ENCODE peak calls at places on chromosomes 5 and 9, in seven cellular contexts. M is activated CD4-positive, CD25-positive, alpha-beta regulatory T cell; B is amniotic stem cell; W is uterus; I is activated T-helper 2 cell treated with anti-CD3 and anti-CD28 coated beads, Interferon-gamma antibody, Interleukin-2, Interleukin-4, amounts not matched to agents 10 μg/mL and 5 μg/mL and 100 μg/mL, durations not matched to agents 14 hours and 24 hours and 36 hours; D is activated effector memory CD4-positive, alpha-beta T cell treated with Interleukin-2 at 50 U/mL for 16 hours; F is cardiac muscle cell. V is an unnamed sample.
A peak's percentile ranks its signal among the peaks of the same experiment; 100 is the strongest.

GRCh38 chr9:19440823-19441580 is 32.2 kb downstream of the ACER2 start:
- DNase-seq in M (no peak), W (no peak), I (no peak), D (no peak), F (no peak), B (no peak), V (no peak)

GRCh38 chr5:109929371-109929770 is 239.6 kb downstream of the MAN2A1 start:
- DNase-seq in B (no peak), F (no peak), I (no peak), D (no peak), W (no peak), M (no peak), V (no peak)

GRCh38 chr5:122153774-122154173 is 24.4 kb downstream of the ZNF474 start:
- DNase-seq in I (no peak), W (no peak), B (no peak), D (no peak), M (no peak), F (no peak), V (peak; percentile 2)

GRCh38 chr9:126586236-126586635 is 27.5 kb upstream of the LMX1B start:
- DNase-seq in W (no peak), M (no peak), I (no peak), B (no peak), D (no peak), F (no peak), V (no peak)

GRCh38 chr5:56340196-56340980 is 107.3 kb upstream of the ANKRD55 start:
- DNase-seq in M (no peak), W (no peak), I (no peak), D (no peak), F (no peak), B (no peak), V (no peak)

GRCh38 chr9:109476781-109477268 is 21.3 kb downstream of the PTPN3 start:
- DNase-seq in F (no peak), B (no peak), D (no peak), I (no peak), M (no peak), W (no peak), V (no peak)

GRCh38 chr5:89034588-89034987 is 151.6 kb upstream of the MEF2C start:
- DNase-seq in M (no peak), D (no peak), B (peak; percentile 26), I (no peak), F (no peak), W (no peak), V (no peak)

GRCh38 chr5:5146530-5147160 is 6.5 kb downstream of the ADAMTS16 start:
- DNase-seq in W (no peak), M (no peak), F (no peak), B (no peak), D (no peak), I (no peak), V (no peak)

GRCh38 chr9:88826651-88827245 is 164.5 kb upstream of the S1PR3 start:
- DNase-seq in I (no peak), M (no peak), W (no peak), F (no peak), D (no peak), B (no peak), V (no peak)

GRCh38 chr5:93304851-93305250 is 276.2 kb downstream of the NR2F1-AS1 start:
- DNase-seq in D (no peak), W (no peak), I (no peak), M (no peak), F (no peak), B (no peak), V (no peak)

GRCh38 chr5:137782055-137782454 is 27.9 kb upstream of the HNRNPA0 start:
- DNase-seq in M (no peak), I (no peak), B (no peak), D (no peak), W (no peak), F (no peak), V (no peak)

GRCh38 chr9:124128568-124128967 is 117.0 kb downstream of the LHX2 start:
- DNase-seq in W (no peak), I (no peak), D (no peak), B (no peak), F (no peak), M (no peak), V (no peak)

GRCh38 chr5:7991125-7991821 is 122.3 kb downstream of the MTRR start:
- DNase-seq in W (no peak), B (no peak), D (no peak), M (no peak), F (no peak), I (no peak), V (no peak)

GRCh38 chr9:121888438-121888775 is 204.7 kb downstream of the TTLL11 start:
- DNase-seq in W (no peak), F (no peak), B (peak; percentile 31), M (no peak), I (no peak), D (no peak), V (no peak)

GRCh38 chr5:126780165-126780827 is 3.4 kb downstream of the LMNB1 start:
- DNase-seq in B (peak; percentile 52), F (peak; percentile 65), M (no peak), D (no peak), W (peak; percentile 35), I (peak; percentile 32), V (peak; percentile 86)

GRCh38 chr9:27791311-27791710 is 218.0 kb upstream of the C9orf72 start:
- DNase-seq in M (no peak), B (no peak), D (no peak), I (no peak), W (no peak), F (no peak), V (no peak)

V was measured in Kasumi-1.